ENCODE peak calls at places on chromosomes 3 and 15, in nine cellular contexts. One of them, this sample, is unnamed.

GRCh38 chr3:2523251-2523836 is 424.7 kb downstream of the CNTN4 start:
- DNase-seq in fibroblast of mammary gland: no peak
- DNase-seq in AG09309: no peak
- DNase-seq in fibroblast of villous mesenchyme: peak; percentile 69
- DNase-seq in IMR-90: no peak
- DNase-seq in osteocyte: no peak
- DNase-seq in cardiac fibroblast: no peak
- DNase-seq in CD8-positive, alpha-beta T cell: no peak
- DNase-seq in chondrocyte: no peak
- DNase-seq in this sample: no peak

GRCh38 chr3:138943724-138944131 is 3.2 kb downstream of the FOXL2 start:
- DNase-seq in osteocyte: no peak
- DNase-seq in fibroblast of mammary gland: no peak
- DNase-seq in AG09309: no peak
- DNase-seq in IMR-90: no peak
- DNase-seq in fibroblast of villous mesenchyme: peak; percentile 43
- DNase-seq in CD8-positive, alpha-beta T cell: no peak
- DNase-seq in cardiac fibroblast: no peak
- DNase-seq in chondrocyte: no peak
- DNase-seq in this sample: peak; percentile 66

GRCh38 chr3:123292321-123293310 is 90.9 kb downstream of the SEC22A start:
- DNase-seq in CD8-positive, alpha-beta T cell: no peak
- DNase-seq in fibroblast of mammary gland: no peak
- DNase-seq in osteocyte: no peak
- DNase-seq in cardiac fibroblast: no peak
- DNase-seq in chondrocyte: no peak
- DNase-seq in IMR-90: no peak
- DNase-seq in fibroblast of villous mesenchyme: no peak
- DNase-seq in AG09309: no peak
- DNase-seq in this sample: no peak

GRCh38 chr15:90222538-90222937 is 11.2 kb downstream of the CIB1 start:
- DNase-seq in IMR-90: no peak
- DNase-seq in cardiac fibroblast: no peak
- DNase-seq in fibroblast of villous mesenchyme: no peak
- DNase-seq in AG09309: no peak
- DNase-seq in osteocyte: no peak
- DNase-seq in fibroblast of mammary gland: no peak
- DNase-seq in chondrocyte: no peak
- DNase-seq in CD8-positive, alpha-beta T cell: no peak
- DNase-seq in this sample: no peak

GRCh38 chr3:123422457-123422856 is 26.4 kb downstream of the ADCY5 start:
- DNase-seq in AG09309: no peak
- DNase-seq in osteocyte: no peak
- DNase-seq in IMR-90: no peak
- DNase-seq in chondrocyte: no peak
- DNase-seq in fibroblast of villous mesenchyme: no peak
- DNase-seq in fibroblast of mammary gland: no peak
- DNase-seq in cardiac fibroblast: no peak
- DNase-seq in CD8-positive, alpha-beta T cell: no peak
- DNase-seq in this sample: no peak

GRCh38 chr15:42314818-42315217 is 41.6 kb upstream of the TMEM87A start:
- DNase-seq in CD8-positive, alpha-beta T cell: no peak
- DNase-seq in fibroblast of mammary gland: no peak
- DNase-seq in fibroblast of villous mesenchyme: no peak
- DNase-seq in osteocyte: no peak
- DNase-seq in AG09309: no peak
- DNase-seq in IMR-90: no peak
- DNase-seq in chondrocyte: no peak
- DNase-seq in cardiac fibroblast: no peak
- DNase-seq in this sample: no peak

GRCh38 chr15:70258369-70259029 is 160.8 kb upstream of the TLE3 start:
- DNase-seq in AG09309: no peak
- DNase-seq in osteocyte: no peak
- DNase-seq in chondrocyte: peak; percentile 91
- DNase-seq in IMR-90: no peak
- DNase-seq in fibroblast of mammary gland: peak; percentile 31
- DNase-seq in fibroblast of villous mesenchyme: no peak
- DNase-seq in CD8-positive, alpha-beta T cell: peak; percentile 78
- DNase-seq in cardiac fibroblast: no peak
- DNase-seq in this sample: no peak

GRCh38 chr3:180265551-180265950 is 228.8 kb upstream of the PEX5L start:
- DNase-seq in chondrocyte: no peak
- DNase-seq in fibroblast of mammary gland: peak; percentile 78
- DNase-seq in osteocyte: no peak
- DNase-seq in fibroblast of villous mesenchyme: peak; percentile 16
- DNase-seq in CD8-positive, alpha-beta T cell: no peak
- DNase-seq in IMR-90: peak; percentile 67
- DNase-seq in AG09309: peak; percentile 46
- DNase-seq in cardiac fibroblast: peak; percentile 58
- DNase-seq in this sample: peak; percentile 69

GRCh38 chr3:126913524-126913923 is 69.4 kb upstream of the PLXNA1 start:
- DNase-seq in osteocyte: no peak
- DNase-seq in chondrocyte: no peak
- DNase-seq in CD8-positive, alpha-beta T cell: no peak
- DNase-seq in fibroblast of mammary gland: no peak
- DNase-seq in IMR-90: no peak
- DNase-seq in AG09309: no peak
- DNase-seq in cardiac fibroblast: no peak
- DNase-seq in fibroblast of villous mesenchyme: no peak
- DNase-seq in this sample: no peak

GRCh38 chr3:67630666-67631362 is 23.6 kb downstream of the SUCLG2 start:
- DNase-seq in AG09309: no peak
- DNase-seq in fibroblast of villous mesenchyme: no peak
- DNase-seq in cardiac fibroblast: no peak
- DNase-seq in osteocyte: no peak
- DNase-seq in IMR-90: no peak
- DNase-seq in CD8-positive, alpha-beta T cell: no peak
- DNase-seq in fibroblast of mammary gland: no peak
- DNase-seq in chondrocyte: no peak
- DNase-seq in this sample: no peak

GRCh38 chr15:101101676-101102075 is 150.2 kb downstream of the CHSY1 start:
- DNase-seq in IMR-90: no peak
- DNase-seq in CD8-positive, alpha-beta T cell: no peak
- DNase-seq in cardiac fibroblast: no peak
- DNase-seq in fibroblast of mammary gland: no peak
- DNase-seq in AG09309: no peak
- DNase-seq in chondrocyte: no peak
- DNase-seq in fibroblast of villous mesenchyme: no peak
- DNase-seq in osteocyte: no peak
- DNase-seq in this sample: no peak

GRCh38 chr3:127263586-127264231 is 24.1 kb downstream of the PRR20G start:
- DNase-seq in chondrocyte: peak; percentile 75
- DNase-seq in fibroblast of mammary gland: no peak
- DNase-seq in AG09309: no peak
- DNase-seq in osteocyte: peak; percentile 80
- DNase-seq in CD8-positive, alpha-beta T cell: no peak
- DNase-seq in IMR-90: no peak
- DNase-seq in fibroblast of villous mesenchyme: no peak
- DNase-seq in cardiac fibroblast: no peak
- DNase-seq in this sample: no peak

GRCh38 chr3:71977525-71977924 is 192.6 kb upstream of the PROK2 start:
- DNase-seq in osteocyte: no peak
- DNase-seq in fibroblast of mammary gland: no peak
- DNase-seq in IMR-90: no peak
- DNase-seq in chondrocyte: no peak
- DNase-seq in cardiac fibroblast: no peak
- DNase-seq in CD8-positive, alpha-beta T cell: no peak
- DNase-seq in fibroblast of villous mesenchyme: no peak
- DNase-seq in AG09309: no peak
- DNase-seq in this sample: no peak

GRCh38 chr15:87671289-87671688 is 585.2 kb downstream of the NTRK3 start:
- DNase-seq in CD8-positive, alpha-beta T cell: no peak
- DNase-seq in AG09309: no peak
- DNase-seq in IMR-90: no peak
- DNase-seq in cardiac fibroblast: no peak
- DNase-seq in osteocyte: no peak
- DNase-seq in fibroblast of mammary gland: no peak
- DNase-seq in chondrocyte: no peak
- DNase-seq in fibroblast of villous mesenchyme: no peak
- DNase-seq in this sample: no peak

GRCh38 chr15:76875911-76876310 is 29.2 kb downstream of the SCAPER start:
- DNase-seq in fibroblast of villous mesenchyme: no peak
- DNase-seq in AG09309: no peak
- DNase-seq in CD8-positive, alpha-beta T cell: no peak
- DNase-seq in cardiac fibroblast: no peak
- DNase-seq in fibroblast of mammary gland: no peak
- DNase-seq in chondrocyte: no peak
- DNase-seq in IMR-90: no peak
- DNase-seq in osteocyte: no peak
- DNase-seq in this sample: no peak

GRCh38 chr3:148079370-148079769 is 618.3 kb upstream of the AGTR1 start:
- DNase-seq in AG09309: no peak
- DNase-seq in fibroblast of mammary gland: no peak
- DNase-seq in osteocyte: no peak
- DNase-seq in fibroblast of villous mesenchyme: no peak
- DNase-seq in CD8-positive, alpha-beta T cell: no peak
- DNase-seq in cardiac fibroblast: no peak
- DNase-seq in IMR-90: no peak
- DNase-seq in chondrocyte: no peak
- DNase-seq in this sample: peak; percentile 69

GRCh38 chr3:132642539-132642847 is 17.1 kb downstream of the ACAD11 start:
- DNase-seq in AG09309: no peak
- DNase-seq in fibroblast of mammary gland: no peak
- DNase-seq in cardiac fibroblast: no peak
- DNase-seq in chondrocyte: no peak
- DNase-seq in IMR-90: no peak
- DNase-seq in fibroblast of villous mesenchyme: no peak
- DNase-seq in osteocyte: no peak
- DNase-seq in CD8-positive, alpha-beta T cell: no peak
- DNase-seq in this sample: no peak
- TF ChIP-seq CTCF in AG09309: no peak
- TF ChIP-seq CTCF in fibroblast of mammary gland: no peak
- TF ChIP-seq CTCF in cardiac fibroblast: no peak
- TF ChIP-seq CTCF in chondrocyte: peak; percentile 45
- TF ChIP-seq CTCF in IMR-90: no peak
- TF ChIP-seq CTCF in fibroblast of villous mesenchyme: no peak
- TF ChIP-seq CTCF in osteocyte: no peak
- TF ChIP-seq CTCF in CD8-positive, alpha-beta T cell: no peak
- TF ChIP-seq CTCF in this sample: no peak

GRCh38 chr3:52892625-52893311 is 4.6 kb downstream of the STIMATE start:
- DNase-seq in CD8-positive, alpha-beta T cell: no peak
- DNase-seq in chondrocyte: no peak
- DNase-seq in cardiac fibroblast: peak; percentile 16
- DNase-seq in fibroblast of mammary gland: peak; percentile 38
- DNase-seq in AG09309: no peak
- DNase-seq in IMR-90: no peak
- DNase-seq in fibroblast of villous mesenchyme: peak; percentile 65
- DNase-seq in osteocyte: peak; percentile 25
- DNase-seq in this sample: no peak

GRCh38 chr3:52893723-52894122 is 3.6 kb downstream of the STIMATE start:
- DNase-seq in osteocyte: peak; percentile 51
- DNase-seq in AG09309: no peak
- DNase-seq in chondrocyte: no peak
- DNase-seq in cardiac fibroblast: no peak
- DNase-seq in fibroblast of mammary gland: no peak
- DNase-seq in CD8-positive, alpha-beta T cell: no peak
- DNase-seq in IMR-90: no peak
- DNase-seq in fibroblast of villous mesenchyme: no peak
- DNase-seq in this sample: no peak

GRCh38 chr3:52891164-52891563 is 6.2 kb downstream of the STIMATE start:
- DNase-seq in osteocyte: peak; percentile 69
- DNase-seq in fibroblast of villous mesenchyme: no peak
- DNase-seq in IMR-90: no peak
- DNase-seq in AG09309: no peak
- DNase-seq in CD8-positive, alpha-beta T cell: no peak
- DNase-seq in chondrocyte: no peak
- DNase-seq in fibroblast of mammary gland: no peak
- DNase-seq in cardiac fibroblast: no peak
- DNase-seq in this sample: no peak

GRCh38 chr3:52891615-52892081 is 5.7 kb downstream of the STIMATE start:
- DNase-seq in fibroblast of villous mesenchyme: peak; percentile 76
- DNase-seq in CD8-positive, alpha-beta T cell: no peak
- DNase-seq in AG09309: peak; percentile 71
- DNase-seq in IMR-90: peak; percentile 64
- DNase-seq in fibroblast of mammary gland: peak; percentile 69
- DNase-seq in chondrocyte: no peak
- DNase-seq in cardiac fibroblast: peak; percentile 24
- DNase-seq in osteocyte: peak; percentile 46
- DNase-seq in this sample: no peak

GRCh38 chr3:52892290-52892624 is 5.1 kb downstream of the STIMATE start:
- DNase-seq in chondrocyte: no peak
- DNase-seq in CD8-positive, alpha-beta T cell: no peak
- DNase-seq in fibroblast of mammary gland: no peak
- DNase-seq in AG09309: no peak
- DNase-seq in IMR-90: no peak
- DNase-seq in cardiac fibroblast: no peak
- DNase-seq in osteocyte: peak; percentile 21
- DNase-seq in fibroblast of villous mesenchyme: no peak
- DNase-seq in this sample: no peak
- TF ChIP-seq CTCF in chondrocyte: no peak
- TF ChIP-seq CTCF in CD8-positive, alpha-beta T cell: no peak
- TF ChIP-seq CTCF in fibroblast of mammary gland: no peak
- TF ChIP-seq CTCF in AG09309: no peak
- TF ChIP-seq CTCF in IMR-90: no peak
- TF ChIP-seq CTCF in cardiac fibroblast: no peak
- TF ChIP-seq CTCF in osteocyte: no peak
- TF ChIP-seq CTCF in fibroblast of villous mesenchyme: no peak
- TF ChIP-seq CTCF in this sample: no peak

DNA sequence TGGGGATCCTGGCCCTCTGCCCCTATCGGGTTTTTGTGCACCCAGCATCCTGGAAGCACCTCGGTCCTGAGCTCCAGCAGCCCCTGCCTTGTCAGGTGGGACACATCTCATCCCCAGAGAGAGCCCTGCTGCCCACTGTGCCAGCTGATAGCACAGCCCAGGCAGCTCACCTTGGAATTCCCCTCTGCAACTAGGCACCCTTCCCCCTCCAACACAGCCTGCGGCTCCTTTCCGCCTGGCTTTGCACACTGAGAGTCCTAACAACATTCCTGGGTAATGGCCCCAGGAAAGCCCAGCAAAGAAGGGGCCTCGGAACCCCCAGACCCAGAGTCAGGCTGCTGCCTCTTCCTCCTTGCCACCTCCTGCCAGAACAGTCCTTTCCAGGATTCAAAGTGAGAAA is 5.9 kb downstream of the HCN4 start:
- DNase-seq in fibroblast of mammary gland: no peak
- DNase-seq in CD8-positive, alpha-beta T cell: no peak
- DNase-seq in IMR-90: no peak
- DNase-seq in cardiac fibroblast: no peak
- DNase-seq in fibroblast of villous mesenchyme: no peak
- DNase-seq in osteocyte: no peak
- DNase-seq in chondrocyte: no peak
- DNase-seq in AG09309: no peak
- DNase-seq in this sample: no peak
- TF ChIP-seq CTCF in fibroblast of mammary gland: no peak
- TF ChIP-seq CTCF in CD8-positive, alpha-beta T cell: no peak
- TF ChIP-seq CTCF in IMR-90: no peak
- TF ChIP-seq CTCF in cardiac fibroblast: no peak
- TF ChIP-seq CTCF in fibroblast of villous mesenchyme: no peak
- TF ChIP-seq CTCF in osteocyte: no peak
- TF ChIP-seq CTCF in chondrocyte: no peak
- TF ChIP-seq CTCF in AG09309: no peak
- TF ChIP-seq CTCF in this sample: no peak

DNA sequence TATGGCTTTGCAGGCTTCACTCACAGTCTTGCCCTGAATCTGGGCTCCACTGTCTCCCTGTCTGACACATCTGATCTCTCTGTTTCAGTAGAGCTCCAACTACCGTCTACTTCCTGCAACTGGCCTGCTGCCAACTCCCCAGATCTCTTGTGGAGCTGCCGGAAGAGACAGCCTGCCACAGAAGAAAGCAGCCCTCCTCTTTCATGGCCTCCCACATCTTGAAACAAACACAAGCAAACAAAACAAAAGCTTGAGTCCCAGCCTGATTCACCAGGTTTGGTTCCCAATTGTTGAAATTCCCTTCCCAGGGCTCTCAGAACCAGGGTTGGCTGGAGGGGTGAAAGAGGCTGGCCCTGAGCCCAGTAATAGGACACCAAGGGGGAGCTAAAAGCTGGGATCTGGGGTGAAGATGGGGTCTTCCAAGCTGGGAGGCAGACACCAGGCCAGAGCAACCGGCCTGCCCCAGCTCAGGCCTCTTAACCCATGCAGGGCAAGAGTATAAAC is 55.3 kb upstream of the CA12 start:
- DNase-seq in cardiac fibroblast: peak; percentile 88
- DNase-seq in CD8-positive, alpha-beta T cell: peak; percentile 86
- DNase-seq in AG09309: peak; percentile 55
- DNase-seq in fibroblast of mammary gland: peak; percentile 77
- DNase-seq in osteocyte: peak; percentile 90
- DNase-seq in fibroblast of villous mesenchyme: peak; percentile 86
- DNase-seq in chondrocyte: no peak
- DNase-seq in IMR-90: peak; percentile 84
- DNase-seq in this sample: peak; percentile 87
- TF ChIP-seq CTCF in cardiac fibroblast: peak; percentile 19
- TF ChIP-seq CTCF in CD8-positive, alpha-beta T cell: no peak
- TF ChIP-seq CTCF in AG09309: no peak
- TF ChIP-seq CTCF in fibroblast of mammary gland: peak; percentile 1
- TF ChIP-seq CTCF in osteocyte: peak; percentile 10
- TF ChIP-seq CTCF in fibroblast of villous mesenchyme: no peak
- TF ChIP-seq CTCF in chondrocyte: peak; percentile 33
- TF ChIP-seq CTCF in IMR-90: peak; percentile 21
- TF ChIP-seq CTCF in this sample: peak; percentile 13

This sample was measured in astrocyte of the spinal cord.